ENCODE peak calls at places on chromosome 20, in five cellular contexts. One of them, this sample, is unnamed.

GRCh38 chr20:38551056-38551626 is 29.9 kb upstream of the ADIG start:
- DNase-seq in HCT116: no peak
- DNase-seq in HepG2: no peak
- DNase-seq in K562: no peak
- DNase-seq in GM12878: no peak
- DNase-seq in this sample: no peak

GRCh38 chr20:2544211-2544610 is 7.8 kb downstream of the TMC2 start:
- DNase-seq in K562: no peak
- DNase-seq in GM12878: no peak
- DNase-seq in HepG2: no peak
- DNase-seq in HCT116: no peak
- DNase-seq in this sample: no peak

GRCh38 chr20:22716824-22717351 is 132.5 kb upstream of the FOXA2 start:
- DNase-seq in GM12878: no peak
- DNase-seq in K562: no peak
- DNase-seq in HCT116: no peak
- DNase-seq in HepG2: no peak
- DNase-seq in this sample: no peak

GRCh38 chr20:59253779-59254319 is 46.6 kb upstream of the EDN3 start:
- DNase-seq in GM12878: no peak
- DNase-seq in K562: no peak
- DNase-seq in HepG2: no peak
- DNase-seq in HCT116: no peak
- DNase-seq in this sample: no peak

GRCh38 chr20:39245685-39246311 is 283.7 kb downstream of the DHX35 start:
- DNase-seq in HCT116: no peak
- DNase-seq in GM12878: no peak
- DNase-seq in HepG2: no peak
- DNase-seq in K562: no peak
- DNase-seq in this sample: no peak

GRCh38 chr20:34586488-34587163 is 28.1 kb downstream of the MAP1LC3A start:
- DNase-seq in K562: no peak
- DNase-seq in HepG2: peak; percentile 36
- DNase-seq in HCT116: no peak
- DNase-seq in GM12878: no peak
- DNase-seq in this sample: no peak

GRCh38 chr20:51446656-51447055 is 95.9 kb downstream of the NFATC2 start:
- DNase-seq in GM12878: no peak
- DNase-seq in K562: peak; percentile 53
- DNase-seq in HepG2: peak; percentile 82
- DNase-seq in HCT116: peak; percentile 77
- DNase-seq in this sample: peak; percentile 28

GRCh38 chr20:9514461-9515210 is at the start of gene LAMP5:
- DNase-seq in HepG2: no peak
- DNase-seq in GM12878: no peak
- DNase-seq in HCT116: no peak
- DNase-seq in K562: no peak
- DNase-seq in this sample: peak; percentile 67

GRCh38 chr20:49712918-49713778 is 530 bp downstream of the B4GALT5 start:
- DNase-seq in HepG2: no peak
- DNase-seq in HCT116: no peak
- DNase-seq in K562: peak; percentile 68
- DNase-seq in GM12878: no peak
- DNase-seq in this sample: no peak

DNA sequence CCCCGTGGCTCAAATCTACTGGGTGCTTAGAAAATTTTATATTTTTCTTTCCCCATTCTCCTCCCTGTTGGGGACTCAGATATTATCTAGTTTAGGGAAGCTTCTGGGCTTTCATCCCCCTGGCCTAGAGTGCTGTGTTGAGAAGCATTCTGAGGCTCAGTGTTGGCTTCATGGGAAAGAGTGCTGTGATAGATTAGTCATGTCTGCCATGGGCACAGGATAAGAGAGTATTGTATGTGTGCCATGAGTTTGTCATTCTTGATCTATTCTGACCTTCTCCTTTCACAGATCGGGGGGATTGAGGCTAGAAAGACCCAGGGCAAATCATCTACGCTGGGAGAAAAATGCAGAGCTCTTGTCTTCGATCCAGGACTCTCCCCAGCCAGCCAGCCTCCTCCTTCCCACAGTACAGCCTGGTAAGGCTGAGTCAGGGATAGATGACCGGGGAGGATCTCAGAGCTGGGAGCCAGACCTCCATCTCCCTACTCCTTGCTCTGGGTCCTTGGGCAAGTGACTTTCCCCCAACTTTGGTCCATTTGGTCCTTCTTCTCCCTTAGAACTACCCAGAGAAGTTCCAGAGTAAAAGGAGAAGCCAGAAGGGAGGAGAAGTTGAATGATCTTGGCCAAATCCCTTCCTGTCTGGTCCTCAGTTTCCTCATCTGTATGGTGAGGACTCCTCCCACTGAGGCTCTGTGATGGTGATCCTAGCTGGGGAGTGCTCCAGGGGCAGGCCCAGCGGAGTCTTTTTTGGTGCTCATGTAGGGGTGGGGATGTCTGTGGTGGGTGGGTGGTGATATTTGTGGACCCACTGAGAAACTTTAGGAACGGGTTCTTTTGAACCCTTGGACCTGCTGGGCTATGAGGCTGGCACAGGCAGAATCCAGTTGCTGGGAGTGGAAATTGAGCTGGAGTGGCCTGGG is 5.0 kb downstream of the SRC start:
- DNase-seq in HCT116: no peak
- DNase-seq in GM12878: no peak
- DNase-seq in K562: no peak
- DNase-seq in HepG2: no peak
- DNase-seq in this sample: no peak
- H3K4me1 ChIP-seq in HCT116: no peaks in the 10 kb centered on the region
- H3K4me1 ChIP-seq in GM12878: peaks cover under 1% of the 10 kb centered on the region
- H3K4me1 ChIP-seq in K562: no peaks in the 10 kb centered on the region
- H3K4me1 ChIP-seq in HepG2: peaks cover 68% of the 10 kb centered on the region
- H3K4me1 ChIP-seq in this sample: peaks cover 10% of the 10 kb centered on the region

GRCh38 chr20:611047-611842 is 1.1 kb upstream of the TCF15 start:
- DNase-seq in GM12878: no peak
- DNase-seq in HCT116: no peak
- DNase-seq in HepG2: no peak
- DNase-seq in K562: no peak
- DNase-seq in this sample: no peak

GRCh38 chr20:609371-609964 is 641 bp downstream of the TCF15 start:
- DNase-seq in GM12878: no peak
- DNase-seq in HepG2: no peak
- DNase-seq in K562: peak; percentile 30
- DNase-seq in HCT116: no peak
- DNase-seq in this sample: no peak

GRCh38 chr20:608970-609369 is 1.1 kb downstream of the TCF15 start:
- DNase-seq in HCT116: no peak
- DNase-seq in GM12878: no peak
- DNase-seq in HepG2: no peak
- DNase-seq in K562: no peak
- DNase-seq in this sample: no peak

GRCh38 chr20:610130-611046 is at the start of gene TCF15:
- DNase-seq in HepG2: no peak
- DNase-seq in HCT116: no peak
- DNase-seq in K562: peak; percentile 98
- DNase-seq in GM12878: no peak
- DNase-seq in this sample: peak; percentile 66

GRCh38 chr20:611843-612185 is 1.7 kb upstream of the TCF15 start:
- DNase-seq in K562: no peak
- DNase-seq in HCT116: no peak
- DNase-seq in GM12878: no peak
- DNase-seq in HepG2: no peak
- DNase-seq in this sample: no peak
- H3K4me3 ChIP-seq in K562: no peak overlapping the region
- H3K4me3 ChIP-seq in HCT116: no peak overlapping the region
- H3K4me3 ChIP-seq in GM12878: no peak overlapping the region
- H3K4me3 ChIP-seq in HepG2: no peak overlapping the region
- H3K4me3 ChIP-seq in this sample: no peak overlapping the region

GRCh38 chr20:57714409-57715267 is 4.8 kb upstream of the PMEPA1 start:
- DNase-seq in HCT116: no peak
- DNase-seq in K562: no peak
- DNase-seq in GM12878: no peak
- DNase-seq in HepG2: no peak
- DNase-seq in this sample: no peak
- TF ChIP-seq YY1 in HCT116: no peak
- TF ChIP-seq YY1 in K562: no peak
- TF ChIP-seq YY1 in GM12878: no peak
- TF ChIP-seq YY1 in HepG2: no peak
- TF ChIP-seq YY1 in this sample: no peak

GRCh38 chr20:32450484-32451061 is 92.4 kb downstream of the ASXL1 start:
- DNase-seq in K562: no peak
- DNase-seq in HepG2: no peak
- DNase-seq in GM12878: no peak
- DNase-seq in HCT116: no peak
- DNase-seq in this sample: no peak

GRCh38 chr20:32449057-32449889 is 91.1 kb downstream of the ASXL1 start:
- DNase-seq in K562: no peak
- DNase-seq in GM12878: no peak
- DNase-seq in HCT116: no peak
- DNase-seq in HepG2: no peak
- DNase-seq in this sample: no peak

GRCh38 chr20:32448306-32449056 is 90.3 kb downstream of the ASXL1 start:
- DNase-seq in HepG2: no peak
- DNase-seq in K562: no peak
- DNase-seq in HCT116: no peak
- DNase-seq in GM12878: no peak
- DNase-seq in this sample: no peak

GRCh38 chr20:32451340-32451681 is 93.2 kb downstream of the ASXL1 start:
- DNase-seq in GM12878: no peak
- DNase-seq in K562: no peak
- DNase-seq in HepG2: no peak
- DNase-seq in HCT116: no peak
- DNase-seq in this sample: no peak

GRCh38 chr20:32449890-32450401 is 91.8 kb downstream of the ASXL1 start:
- DNase-seq in GM12878: no peak
- DNase-seq in HCT116: no peak
- DNase-seq in HepG2: no peak
- DNase-seq in K562: no peak
- DNase-seq in this sample: no peak
- H3K4me1 ChIP-seq in GM12878: no peaks in the 10 kb centered on the region
- H3K4me1 ChIP-seq in HCT116: no peaks in the 10 kb centered on the region
- H3K4me1 ChIP-seq in HepG2: peaks cover 8% of the 10 kb centered on the region
- H3K4me1 ChIP-seq in K562: no peaks in the 10 kb centered on the region
- H3K4me1 ChIP-seq in this sample: peaks cover 6% of the 10 kb centered on the region

This sample was measured in NT2/D1.